ENCODE peak calls at places on chromosome 22, in ten cellular contexts. One of them, this sample, is unnamed.

GRCh38 chr22:47595122-47595521 is 832.7 kb downstream of the TBC1D22A start:
- DNase-seq in cardiac fibroblast: no peak
- DNase-seq in PC-9: no peak
- DNase-seq in fibroblast of villous mesenchyme: no peak
- DNase-seq in spleen: no peak
- DNase-seq in AG10803: no peak
- DNase-seq in cardiac muscle cell: no peak
- DNase-seq in gastrocnemius medialis: no peak
- DNase-seq in AG04449: no peak
- DNase-seq in SK-N-SH: no peak
- DNase-seq in this sample: no peak

GRCh38 chr22:26404851-26405357 is 24.2 kb upstream of the ASPHD2 start:
- DNase-seq in cardiac fibroblast: no peak
- DNase-seq in PC-9: no peak
- DNase-seq in fibroblast of villous mesenchyme: no peak
- DNase-seq in spleen: no peak
- DNase-seq in AG10803: no peak
- DNase-seq in cardiac muscle cell: no peak
- DNase-seq in gastrocnemius medialis: no peak
- DNase-seq in AG04449: no peak
- DNase-seq in SK-N-SH: no peak
- DNase-seq in this sample: no peak

GRCh38 chr22:49164773-49165320 is 662.8 kb downstream of the BRD1 start:
- DNase-seq in cardiac fibroblast: no peak
- DNase-seq in PC-9: no peak
- DNase-seq in fibroblast of villous mesenchyme: no peak
- DNase-seq in spleen: no peak
- DNase-seq in AG10803: no peak
- DNase-seq in cardiac muscle cell: no peak
- DNase-seq in gastrocnemius medialis: no peak
- DNase-seq in AG04449: no peak
- DNase-seq in SK-N-SH: no peak
- DNase-seq in this sample: no peak

GRCh38 chr22:17213976-17214375 is 5.3 kb downstream of the ADA2 start:
- DNase-seq in cardiac fibroblast: peak; percentile 60
- DNase-seq in PC-9: no peak
- DNase-seq in fibroblast of villous mesenchyme: no peak
- DNase-seq in spleen: no peak
- DNase-seq in AG10803: peak; percentile 18
- DNase-seq in cardiac muscle cell: peak; percentile 59
- DNase-seq in gastrocnemius medialis: peak; percentile 73
- DNase-seq in AG04449: no peak
- DNase-seq in SK-N-SH: no peak
- DNase-seq in this sample: no peak

GRCh38 chr22:27041745-27042144 is 384.4 kb downstream of the MIAT start:
- DNase-seq in cardiac fibroblast: no peak
- DNase-seq in PC-9: no peak
- DNase-seq in fibroblast of villous mesenchyme: no peak
- DNase-seq in spleen: no peak
- DNase-seq in AG10803: no peak
- DNase-seq in cardiac muscle cell: peak; percentile 92
- DNase-seq in gastrocnemius medialis: no peak
- DNase-seq in AG04449: no peak
- DNase-seq in SK-N-SH: no peak
- DNase-seq in this sample: no peak

GRCh38 chr22:27989758-27990450 is 70.8 kb upstream of the PITPNB start:
- DNase-seq in cardiac fibroblast: no peak
- DNase-seq in PC-9: no peak
- DNase-seq in fibroblast of villous mesenchyme: no peak
- DNase-seq in spleen: no peak
- DNase-seq in AG10803: no peak
- DNase-seq in cardiac muscle cell: no peak
- DNase-seq in gastrocnemius medialis: no peak
- DNase-seq in AG04449: no peak
- DNase-seq in SK-N-SH: no peak
- DNase-seq in this sample: no peak

GRCh38 chr22:35480143-35480542 is 60.5 kb upstream of the RASD2 start:
- DNase-seq in cardiac fibroblast: peak; percentile 9
- DNase-seq in PC-9: no peak
- DNase-seq in fibroblast of villous mesenchyme: peak; percentile 34
- DNase-seq in spleen: peak; percentile 50
- DNase-seq in AG10803: peak; percentile 53
- DNase-seq in cardiac muscle cell: no peak
- DNase-seq in gastrocnemius medialis: peak; percentile 48
- DNase-seq in AG04449: no peak
- DNase-seq in SK-N-SH: no peak
- DNase-seq in this sample: peak; percentile 34

GRCh38 chr22:45423524-45423923 is 10.0 kb downstream of the RIBC2 start:
- DNase-seq in cardiac fibroblast: no peak
- DNase-seq in PC-9: no peak
- DNase-seq in fibroblast of villous mesenchyme: no peak
- DNase-seq in spleen: no peak
- DNase-seq in AG10803: no peak
- DNase-seq in cardiac muscle cell: no peak
- DNase-seq in gastrocnemius medialis: no peak
- DNase-seq in AG04449: no peak
- DNase-seq in SK-N-SH: no peak
- DNase-seq in this sample: no peak

GRCh38 chr22:35400335-35400680 is 368 bp downstream of the MCM5 start:
- DNase-seq in cardiac fibroblast: no peak
- DNase-seq in PC-9: no peak
- DNase-seq in fibroblast of villous mesenchyme: no peak
- DNase-seq in spleen: peak; percentile 86
- DNase-seq in AG10803: no peak
- DNase-seq in cardiac muscle cell: peak; percentile 20
- DNase-seq in gastrocnemius medialis: no peak
- DNase-seq in AG04449: no peak
- DNase-seq in SK-N-SH: no peak
- DNase-seq in this sample: no peak

GRCh38 chr22:35462558-35463230 is 62.8 kb downstream of the MCM5 start:
- DNase-seq in cardiac fibroblast: no peak
- DNase-seq in PC-9: no peak
- DNase-seq in fibroblast of villous mesenchyme: peak; percentile 53
- DNase-seq in spleen: no peak
- DNase-seq in AG10803: no peak
- DNase-seq in cardiac muscle cell: no peak
- DNase-seq in gastrocnemius medialis: no peak
- DNase-seq in AG04449: no peak
- DNase-seq in SK-N-SH: no peak
- DNase-seq in this sample: no peak

GRCh38 chr22:27226666-27227065 is 569.3 kb downstream of the MIAT start:
- DNase-seq in cardiac fibroblast: no peak
- DNase-seq in PC-9: no peak
- DNase-seq in fibroblast of villous mesenchyme: no peak
- DNase-seq in spleen: no peak
- DNase-seq in AG10803: peak; percentile 55
- DNase-seq in cardiac muscle cell: no peak
- DNase-seq in gastrocnemius medialis: no peak
- DNase-seq in AG04449: no peak
- DNase-seq in SK-N-SH: no peak
- DNase-seq in this sample: no peak

GRCh38 chr22:37734402-37734700 is 37.5 kb downstream of the TRIOBP start:
- DNase-seq in cardiac fibroblast: no peak
- DNase-seq in PC-9: no peak
- DNase-seq in fibroblast of villous mesenchyme: no peak
- DNase-seq in spleen: no peak
- DNase-seq in AG10803: no peak
- DNase-seq in cardiac muscle cell: no peak
- DNase-seq in gastrocnemius medialis: no peak
- DNase-seq in AG04449: no peak
- DNase-seq in SK-N-SH: no peak
- DNase-seq in this sample: no peak

GRCh38 chr22:37733625-37734401 is 37.0 kb downstream of the TRIOBP start:
- DNase-seq in cardiac fibroblast: no peak
- DNase-seq in PC-9: no peak
- DNase-seq in fibroblast of villous mesenchyme: no peak
- DNase-seq in spleen: no peak
- DNase-seq in AG10803: no peak
- DNase-seq in cardiac muscle cell: no peak
- DNase-seq in gastrocnemius medialis: no peak
- DNase-seq in AG04449: no peak
- DNase-seq in SK-N-SH: no peak
- DNase-seq in this sample: no peak

GRCh38 chr22:37732699-37733607 is 36.1 kb downstream of the TRIOBP start:
- DNase-seq in cardiac fibroblast: no peak
- DNase-seq in PC-9: no peak
- DNase-seq in fibroblast of villous mesenchyme: no peak
- DNase-seq in spleen: no peak
- DNase-seq in AG10803: no peak
- DNase-seq in cardiac muscle cell: no peak
- DNase-seq in gastrocnemius medialis: no peak
- DNase-seq in AG04449: no peak
- DNase-seq in SK-N-SH: no peak
- DNase-seq in this sample: no peak

GRCh38 chr22:37731804-37732471 is 35.1 kb downstream of the TRIOBP start:
- DNase-seq in cardiac fibroblast: no peak
- DNase-seq in PC-9: no peak
- DNase-seq in fibroblast of villous mesenchyme: no peak
- DNase-seq in spleen: no peak
- DNase-seq in AG10803: no peak
- DNase-seq in cardiac muscle cell: no peak
- DNase-seq in gastrocnemius medialis: no peak
- DNase-seq in AG04449: no peak
- DNase-seq in SK-N-SH: no peak
- DNase-seq in this sample: no peak

DNA sequence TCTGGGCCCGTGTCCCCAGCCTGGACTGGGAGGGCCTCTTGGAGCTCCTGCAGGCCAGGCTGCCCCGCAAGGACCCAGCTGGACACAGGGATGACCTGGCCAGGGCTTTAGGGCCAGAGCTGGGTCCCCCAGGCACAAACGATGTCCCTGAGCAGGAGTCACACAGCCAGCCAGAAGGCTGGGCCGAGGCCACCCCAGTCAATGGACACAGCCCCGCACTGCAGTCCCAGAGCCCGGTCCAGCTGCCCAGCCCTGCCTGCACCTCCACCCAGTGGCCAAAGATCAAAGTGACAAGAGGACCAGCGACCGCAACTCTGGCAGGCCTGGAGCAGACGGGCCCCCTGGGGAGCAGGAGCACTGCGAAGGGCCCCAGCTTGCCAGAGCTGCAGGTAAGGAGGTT is 38.2 kb downstream of the TRIOBP start:
- DNase-seq in cardiac fibroblast: peak; percentile 42
- DNase-seq in PC-9: peak; percentile 68
- DNase-seq in fibroblast of villous mesenchyme: no peak
- DNase-seq in spleen: no peak
- DNase-seq in AG10803: no peak
- DNase-seq in cardiac muscle cell: peak; percentile 75
- DNase-seq in gastrocnemius medialis: peak; percentile 48
- DNase-seq in AG04449: no peak
- DNase-seq in SK-N-SH: peak; percentile 91
- DNase-seq in this sample: no peak
- TF ChIP-seq CTCF in cardiac fibroblast: peak; percentile 63
- TF ChIP-seq CTCF in PC-9: peak; percentile 77
- TF ChIP-seq CTCF in fibroblast of villous mesenchyme: peak; percentile 52
- TF ChIP-seq CTCF in spleen: peak; percentile 37
- TF ChIP-seq CTCF in AG10803: peak; percentile 33
- TF ChIP-seq CTCF in cardiac muscle cell: peak; percentile 27
- TF ChIP-seq CTCF in gastrocnemius medialis: no peak
- TF ChIP-seq CTCF in AG04449: peak; percentile 41
- TF ChIP-seq CTCF in SK-N-SH: peak; percentile 41
- TF ChIP-seq CTCF in this sample: peak; percentile 48

DNA sequence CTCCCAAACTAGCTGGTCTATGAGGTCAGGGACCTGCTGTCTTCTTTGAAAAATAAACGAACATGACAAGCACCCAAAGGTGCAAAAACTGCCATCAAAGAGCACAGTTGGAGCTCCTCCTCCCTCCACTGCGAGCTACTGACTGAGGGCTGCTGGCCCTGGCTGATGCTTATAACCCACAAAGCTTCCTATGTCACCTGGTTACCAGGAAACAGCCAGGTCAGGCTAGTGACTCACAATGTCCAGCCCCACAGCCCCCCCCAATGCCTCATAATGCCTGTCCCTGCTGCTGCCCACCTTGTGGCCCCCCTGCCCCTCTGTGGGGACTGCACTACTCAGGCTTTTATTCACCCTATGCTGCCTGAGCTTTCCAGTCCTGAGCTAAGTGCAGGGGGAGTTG is at the start of gene DRICH1:
- DNase-seq in cardiac fibroblast: no peak
- DNase-seq in PC-9: peak; percentile 6
- DNase-seq in fibroblast of villous mesenchyme: no peak
- DNase-seq in spleen: no peak
- DNase-seq in AG10803: no peak
- DNase-seq in cardiac muscle cell: no peak
- DNase-seq in gastrocnemius medialis: no peak
- DNase-seq in AG04449: no peak
- DNase-seq in SK-N-SH: no peak
- DNase-seq in this sample: no peak
- H3K4me3 ChIP-seq in cardiac fibroblast: no peak within 1 kb of the TSS
- H3K4me3 ChIP-seq in PC-9: no peak within 1 kb of the TSS
- H3K4me3 ChIP-seq in fibroblast of villous mesenchyme: no peak within 1 kb of the TSS
- H3K4me3 ChIP-seq in spleen: no peak within 1 kb of the TSS
- H3K4me3 ChIP-seq in AG10803: no peak within 1 kb of the TSS
- H3K4me3 ChIP-seq in cardiac muscle cell: no peak within 1 kb of the TSS
- H3K4me3 ChIP-seq in gastrocnemius medialis: no peak within 1 kb of the TSS
- H3K4me3 ChIP-seq in AG04449: no peak within 1 kb of the TSS
- H3K4me3 ChIP-seq in SK-N-SH: no peak within 1 kb of the TSS
- H3K4me3 ChIP-seq in this sample: no peak within 1 kb of the TSS

DNA sequence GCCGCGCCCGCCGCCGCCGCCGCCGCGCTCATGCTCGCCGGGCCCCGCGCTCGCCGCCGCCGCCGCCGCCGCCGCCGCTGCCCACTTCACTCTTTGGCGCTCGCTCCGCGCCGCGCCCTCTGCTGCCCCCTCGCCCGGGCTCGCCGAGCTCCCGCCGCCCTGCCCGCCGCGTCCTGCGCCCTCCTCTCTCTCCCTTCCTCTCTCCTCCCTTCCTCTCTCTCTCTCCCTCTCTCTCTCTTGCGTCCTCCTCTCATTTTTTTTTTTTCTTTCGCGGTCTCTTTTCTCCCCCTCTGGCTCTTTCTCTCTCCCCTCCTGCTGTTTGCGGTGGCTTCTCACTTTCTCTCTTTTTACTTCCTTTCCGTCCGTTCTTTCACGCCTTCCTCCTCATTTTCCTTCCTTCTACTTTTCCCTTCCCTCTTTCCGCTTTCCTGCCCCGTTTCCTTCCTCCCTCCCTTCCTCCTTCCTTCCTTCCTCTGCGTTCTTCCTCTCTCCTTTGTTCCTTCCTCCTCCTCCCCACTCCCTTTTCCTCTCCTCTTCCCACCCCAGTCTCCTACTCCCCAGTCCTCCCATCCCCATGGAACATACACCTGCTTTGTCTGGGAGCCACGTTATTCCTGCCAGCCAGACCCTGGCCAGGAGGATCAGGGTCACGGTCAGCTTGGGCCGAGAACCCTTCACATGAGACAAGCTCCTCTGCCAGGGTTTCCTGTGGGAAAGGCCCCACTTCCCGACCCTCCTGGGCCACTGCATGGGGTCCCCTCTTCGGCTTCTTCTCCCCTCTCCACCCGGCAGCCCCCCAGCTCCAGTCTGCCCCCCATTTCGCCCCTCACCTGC is 19.3 kb upstream of the SHISAL1 start:
- DNase-seq in cardiac fibroblast: peak; percentile 13
- DNase-seq in PC-9: peak; percentile 35
- DNase-seq in fibroblast of villous mesenchyme: peak; percentile 46
- DNase-seq in spleen: no peak
- DNase-seq in AG10803: peak; percentile 46
- DNase-seq in cardiac muscle cell: peak; percentile 80
- DNase-seq in gastrocnemius medialis: no peak
- DNase-seq in AG04449: no peak
- DNase-seq in SK-N-SH: peak; percentile 86
- DNase-seq in this sample: no peak
- TF ChIP-seq CTCF in cardiac fibroblast: no peak
- TF ChIP-seq CTCF in PC-9: peak; percentile 26
- TF ChIP-seq CTCF in fibroblast of villous mesenchyme: peak; percentile 4
- TF ChIP-seq CTCF in spleen: no peak
- TF ChIP-seq CTCF in AG10803: no peak
- TF ChIP-seq CTCF in cardiac muscle cell: no peak
- TF ChIP-seq CTCF in gastrocnemius medialis: no peak
- TF ChIP-seq CTCF in AG04449: no peak
- TF ChIP-seq CTCF in SK-N-SH: peak; percentile 35
- TF ChIP-seq CTCF in this sample: no peak

GRCh38 chr22:29882716-29883044 is 294 bp upstream of the MTMR3 start:
- DNase-seq in cardiac fibroblast: no peak
- DNase-seq in PC-9: no peak
- DNase-seq in fibroblast of villous mesenchyme: no peak
- DNase-seq in spleen: no peak
- DNase-seq in AG10803: no peak
- DNase-seq in cardiac muscle cell: no peak
- DNase-seq in gastrocnemius medialis: no peak
- DNase-seq in AG04449: no peak
- DNase-seq in SK-N-SH: no peak
- DNase-seq in this sample: no peak
- H3K4me3 ChIP-seq in cardiac fibroblast: peak overlapping the region; percentile 10
- H3K4me3 ChIP-seq in PC-9: peak overlapping the region; percentile 97
- H3K4me3 ChIP-seq in fibroblast of villous mesenchyme: peak overlapping the region; percentile 23
- H3K4me3 ChIP-seq in spleen: peak overlapping the region; percentile 77
- H3K4me3 ChIP-seq in AG10803: peak overlapping the region; percentile 27
- H3K4me3 ChIP-seq in cardiac muscle cell: peak overlapping the region; percentile 99
- H3K4me3 ChIP-seq in gastrocnemius medialis: peak overlapping the region; percentile 87
- H3K4me3 ChIP-seq in AG04449: peak overlapping the region; percentile 3
- H3K4me3 ChIP-seq in SK-N-SH: peak overlapping the region; percentile 89
- H3K4me3 ChIP-seq in this sample: no peak overlapping the region

This sample was measured in kidney epithelial cell.